ENCODE peak calls at places on chromosomes 4 and X, in ten cellular contexts. N is fibroblast of lung; F is stomach; K is IMR-90; E is small intestine; Y is CD4-positive, alpha-beta memory T cell; Z is cardiac muscle cell; V is GM23248; B is PC-3; D is CD4-positive, CD25-positive, alpha-beta regulatory T cell. I is an unnamed sample.
A peak's percentile ranks its signal among the peaks of the same experiment; 100 is the strongest.

GRCh38 chrX:39576081-39576701 is 521.6 kb downstream of the BCOR start:
- DNase-seq in K (no peak), N (peak; percentile 10), B (no peak), Z (peak; percentile 20), V (no peak), D (peak; percentile 13), E (no peak), Y (no peak), F (no peak), I (no peak)

GRCh38 chr4:101761405-101761804 is 29.1 kb upstream of the BANK1 start:
- DNase-seq in N (no peak), Z (no peak), B (no peak), E (peak; percentile 84), V (no peak), K (no peak), F (no peak), D (no peak), Y (no peak), I (no peak)

GRCh38 chrX:103629295-103630170 is 758 bp downstream of the TCEAL1 start:
- DNase-seq in E (peak; percentile 42), F (peak; percentile 40), Z (peak; percentile 88), Y (peak; percentile 9), D (peak; percentile 25), V (peak; percentile 73), N (peak; percentile 75), B (peak; percentile 75), K (peak; percentile 67), I (peak; percentile 46)

GRCh38 chr4:158211288-158211687 is 1.0 kb downstream of the TMEM144 start:
- DNase-seq in Z (peak; percentile 2), N (no peak), E (peak; percentile 95), Y (no peak), D (no peak), V (no peak), B (no peak), K (no peak), F (peak; percentile 28), I (peak; percentile 32)

GRCh38 chrX:110081740-110082139 is 78.8 kb downstream of the TMEM164 start:
- DNase-seq in N (peak; percentile 61), Z (no peak), V (no peak), K (peak; percentile 28), B (peak; percentile 3), Y (no peak), F (peak; percentile 39), E (no peak), D (no peak), I (peak; percentile 78)

GRCh38 chr4:156773648-156774357 is 197.8 kb downstream of the PDGFC start:
- DNase-seq in Z (no peak), K (peak; percentile 56), E (no peak), F (no peak), V (peak; percentile 70), Y (no peak), N (peak; percentile 87), B (peak; percentile 63), D (no peak), I (peak; percentile 56)

GRCh38 chr4:8258813-8259212 is 10.7 kb upstream of the HTRA3 start:
- DNase-seq in Y (no peak), E (no peak), N (no peak), F (no peak), B (no peak), K (no peak), V (no peak), D (no peak), Z (no peak), I (no peak)

GRCh38 chrX:101417981-101418841 is 10.2 kb downstream of the HNRNPH2 start:
- DNase-seq in Y (peak; percentile 20), B (no peak), E (peak; percentile 20), Z (peak; percentile 85), K (no peak), N (peak; percentile 42), D (peak; percentile 33), V (peak; percentile 50), F (peak; percentile 58), I (no peak)

GRCh38 chrX:45186643-45187026 is 14.0 kb downstream of the DIPK2B start:
- DNase-seq in F (no peak), K (no peak), V (no peak), D (no peak), B (no peak), N (no peak), Z (no peak), Y (no peak), E (no peak), I (no peak)

GRCh38 chrX:45184211-45184610 is 16.5 kb downstream of the DIPK2B start:
- DNase-seq in N (no peak), E (no peak), F (no peak), Z (no peak), V (no peak), D (no peak), B (no peak), K (no peak), Y (no peak), I (no peak)

GRCh38 chrX:45191383-45191782 is 9.3 kb downstream of the DIPK2B start:
- DNase-seq in D (no peak), Z (no peak), K (no peak), E (no peak), V (no peak), Y (no peak), N (no peak), B (no peak), F (no peak), I (no peak)

GRCh38 chrX:45191820-45192409 is 8.8 kb downstream of the DIPK2B start:
- DNase-seq in F (no peak), K (no peak), Z (no peak), E (no peak), D (no peak), Y (no peak), N (peak; percentile 6), B (peak; percentile 59), V (no peak), I (no peak)

GRCh38 chrX:45187731-45188130 is 12.9 kb downstream of the DIPK2B start:
- DNase-seq in F (no peak), Z (no peak), B (peak; percentile 19), K (no peak), N (no peak), D (no peak), Y (no peak), E (no peak), V (peak; percentile 2), I (no peak)
- H3K4me3 ChIP-seq in F (no peak overlapping the region), Z (no peak overlapping the region), B (peak overlapping the region; percentile 71), K (peak overlapping the region; percentile 80), N (peak overlapping the region; percentile 85), D (no peak overlapping the region), Y (no peak overlapping the region), E (no peak overlapping the region), V (peak overlapping the region; percentile 85), I (peak overlapping the region; percentile 45)

GRCh38 chrX:4435905-4436304 is 722.5 kb upstream of the PRKX start:
- DNase-seq in B (no peak), Y (no peak), N (no peak), V (no peak), Z (peak; percentile 28), F (no peak), K (no peak), D (no peak), E (no peak), I (no peak)
- H3K36me3 ChIP-seq in B (no peaks in the 10 kb centered on the region), Y (no peaks in the 10 kb centered on the region), N (no peaks in the 10 kb centered on the region), V (no peaks in the 10 kb centered on the region), Z (no peaks in the 10 kb centered on the region), F (no peaks in the 10 kb centered on the region), K (no peaks in the 10 kb centered on the region), D (no peaks in the 10 kb centered on the region), E (no peaks in the 10 kb centered on the region), I (no peaks in the 10 kb centered on the region)

GRCh38 chr4:151835467-151835866 is 74.7 kb upstream of the GATB start:
- DNase-seq in B (no peak), N (no peak), V (peak; percentile 29), F (no peak), E (no peak), D (no peak), Y (no peak), K (no peak), Z (no peak), I (no peak)

GRCh38 chr4:151830168-151830567 is 69.4 kb upstream of the GATB start:
- DNase-seq in V (no peak), E (no peak), B (no peak), F (no peak), Z (no peak), N (no peak), K (no peak), D (no peak), Y (no peak), I (no peak)

DNA sequence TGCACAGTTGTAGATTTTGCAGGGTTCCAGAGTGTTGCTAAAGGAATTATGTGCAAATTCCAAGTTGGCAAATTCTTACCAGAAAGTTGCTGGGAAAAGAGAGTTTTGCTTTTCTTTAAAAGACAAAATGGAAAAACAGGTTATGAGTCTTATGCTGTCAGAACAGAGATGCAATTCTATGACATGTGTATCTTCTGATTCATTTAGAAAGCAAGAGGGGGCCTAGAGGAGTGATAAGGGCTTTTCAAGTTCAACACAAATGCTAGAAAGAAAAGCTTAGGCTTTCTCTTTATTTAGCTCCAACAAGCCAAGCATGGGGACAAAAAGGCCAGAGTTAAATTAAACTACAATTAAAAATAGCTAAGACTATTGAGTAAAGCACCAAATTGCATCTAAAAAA is 72.4 kb upstream of the GATB start:
- DNase-seq in Z (no peak), K (no peak), F (no peak), N (no peak), Y (no peak), B (no peak), D (no peak), E (no peak), V (no peak), I (no peak)
- H3K27me3 ChIP-seq in Z (no peaks in the 10 kb centered on the region), K (peaks cover 12% of the 10 kb centered on the region), F (no peaks in the 10 kb centered on the region), N (no peaks in the 10 kb centered on the region), Y (no peaks in the 10 kb centered on the region), B (no peaks in the 10 kb centered on the region), D (peaks cover 5% of the 10 kb centered on the region), E (no peaks in the 10 kb centered on the region), V (no peaks in the 10 kb centered on the region), I (peaks cover under 1% of the 10 kb centered on the region)

DNA sequence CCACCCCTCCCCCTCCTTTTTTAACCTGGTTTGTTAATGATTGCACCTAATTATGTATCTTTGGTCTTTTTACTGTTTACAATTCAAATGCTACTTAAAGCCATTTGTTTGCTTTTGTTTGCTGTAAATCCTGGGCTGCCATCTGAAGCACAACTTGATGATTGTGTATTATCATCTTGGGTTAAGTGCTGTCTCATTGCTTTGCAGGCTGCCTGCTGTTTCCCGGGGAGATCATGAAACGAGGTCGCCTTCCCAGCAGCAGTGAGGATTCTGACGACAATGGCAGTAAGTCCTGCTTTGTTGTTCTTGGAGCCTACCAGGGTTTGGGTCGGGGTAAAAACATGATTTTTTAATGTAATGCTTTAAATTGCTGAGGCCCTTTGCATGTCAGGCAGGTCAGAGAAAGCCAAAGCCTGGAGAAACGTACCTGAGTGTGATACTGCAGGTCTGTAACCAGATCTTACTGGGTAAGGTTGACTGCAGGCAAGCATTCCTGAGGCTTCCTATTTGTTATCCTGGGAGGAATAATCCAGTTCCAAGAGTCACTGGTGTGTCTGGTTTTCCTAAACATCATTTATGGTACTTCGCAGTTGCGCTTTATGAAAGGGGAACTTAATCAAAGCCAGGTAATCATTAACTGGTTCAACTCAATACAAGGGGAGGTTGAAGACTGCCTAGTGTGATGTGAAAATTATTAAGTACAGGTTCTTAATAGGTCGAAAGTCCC is 22.2 kb downstream of the JADE1 start:
- DNase-seq in Y (no peak), K (peak; percentile 57), B (no peak), Z (no peak), D (no peak), N (peak; percentile 58), V (no peak), E (peak; percentile 83), F (no peak), I (no peak)
- H3K4me3 ChIP-seq in Y (no peak overlapping the region), K (no peak overlapping the region), B (no peak overlapping the region), Z (no peak overlapping the region), D (no peak overlapping the region), N (no peak overlapping the region), V (no peak overlapping the region), E (no peak overlapping the region), F (no peak overlapping the region), I (no peak overlapping the region)

GRCh38 chr4:2827071-2827873 is 16.4 kb upstream of the ADD1 start:
- DNase-seq in D (no peak), B (no peak), Z (no peak), F (no peak), N (no peak), Y (no peak), E (no peak), V (no peak), K (no peak), I (no peak)
- H3K36me3 ChIP-seq in D (peaks cover 62% of the 10 kb centered on the region), B (no peaks in the 10 kb centered on the region), Z (no peaks in the 10 kb centered on the region), F (peaks cover 98% of the 10 kb centered on the region), N (peaks cover 23% of the 10 kb centered on the region), Y (peaks cover 46% of the 10 kb centered on the region), E (peaks cover 7% of the 10 kb centered on the region), V (no peaks in the 10 kb centered on the region), K (peaks cover 87% of the 10 kb centered on the region), I (peaks cover 70% of the 10 kb centered on the region)